ENCODE peak calls at places on chromosomes 4 and X, in eight cellular contexts. Z is left lung; E is NCI-H146; P is T-helper 1 cell; A is activated CD4-positive, alpha-beta T cell treated with anti-CD3 and anti-CD28 coated beads, Interleukin-2, amount 50 U/mL, for 1 hour; O is astrocyte of the spinal cord; M is NCI-H460; L is NCI-H82. J is an unnamed sample.

GRCh38 chrX:57447856-57448255 is 144.0 kb upstream of the ZXDB start:
- DNase-seq in Z (no peak), O (no peak), E (no peak), P (no peak), A (no peak), M (no peak), L (no peak), J (no peak)

GRCh38 chr4:84638092-84638491 is 55.2 kb downstream of the CDS1 start:
- DNase-seq in E (no peak), A (no peak), L (no peak), M (no peak), Z (no peak), O (no peak), P (no peak), J (no peak)

GRCh38 chrX:46036508-46036907 is 508.7 kb downstream of the ZNF674 start:
- DNase-seq in L (no peak), E (no peak), Z (no peak), O (no peak), P (no peak), M (no peak), A (no peak), J (no peak)

GRCh38 chr4:98555798-98556445 is 102.5 kb downstream of the TSPAN5 start:
- DNase-seq in P (no peak), A (no peak), L (no peak), M (no peak), E (no peak), Z (no peak), O (no peak), J (no peak)

GRCh38 chrX:1239681-1240142 is 27.3 kb upstream of the CRLF2 start:
- DNase-seq in P (no peak), O (no peak), Z (peak; percentile 95), E (no peak), M (no peak), L (no peak), A (no peak), J (no peak)

GRCh38 chrX:19807414-19807813 is 80.0 kb downstream of the SH3KBP1 start:
- DNase-seq in P (no peak), E (no peak), M (no peak), A (no peak), L (no peak), O (no peak), Z (no peak), J (no peak)

GRCh38 chrX:18617351-18617750 is 54.6 kb downstream of the RS1 start:
- DNase-seq in L (no peak), M (no peak), O (peak; percentile 61), Z (no peak), P (no peak), E (no peak), A (no peak), J (no peak)

GRCh38 chrX:13747836-13748235 is 13.3 kb downstream of the OFD1 start:
- DNase-seq in Z (no peak), M (peak; percentile 28), O (peak; percentile 68), P (no peak), L (peak; percentile 57), A (peak; percentile 20), E (no peak), J (peak; percentile 41)

GRCh38 chr4:71832049-71832448 is 48.2 kb upstream of the GC start:
- DNase-seq in Z (no peak), M (no peak), L (no peak), A (no peak), O (no peak), P (no peak), E (no peak), J (no peak)

GRCh38 chr4:125572601-125573000 is 257.8 kb downstream of the FAT4 start:
- DNase-seq in L (no peak), P (no peak), A (no peak), O (no peak), Z (no peak), M (no peak), E (no peak), J (no peak)

GRCh38 chr4:70405765-70406164 is 8.0 kb downstream of the OPRPN start:
- DNase-seq in A (no peak), O (no peak), L (no peak), E (no peak), M (no peak), Z (no peak), P (no peak), J (no peak)

GRCh38 chr4:18846313-18846712 is 824.8 kb upstream of the LCORL start:
- DNase-seq in A (no peak), Z (no peak), E (no peak), M (no peak), O (no peak), P (no peak), L (no peak), J (no peak)